ENCODE peak calls at places on chromosomes 12 and 14, in nine cellular contexts. N is hepatocyte, J is dorsolateral prefrontal cortex, A is colonic mucosa, W is fibroblast of the aortic adventitia, X is ascending aorta, O is nephron progenitor cell, M is GM12865, Y is lower lobe of right lung. G is an unnamed sample.

GRCh38 chr12:12899530-12900380 is 8.4 kb downstream of the GPRC5A start:
- DNase-seq in N (peak), J (no peak), A (no peak), W (peak), X (no peak), O (no peak), M (peak), Y (no peak), G (peak)

GRCh38 chr14:58557242-58557641 is 80.5 kb upstream of the DACT1 start:
- DNase-seq in N (no peak), J (no peak), A (no peak), W (no peak), X (no peak), O (no peak), M (no peak), Y (no peak), G (no peak)

GRCh38 chr12:73106296-73106695 is 834.1 kb downstream of the TRHDE start:
- DNase-seq in N (no peak), J (no peak), A (no peak), W (no peak), X (no peak), O (no peak), M (no peak), Y (no peak), G (no peak)

GRCh38 chr12:106841471-106842302 is 67.2 kb downstream of the RIC8B start:
- DNase-seq in N (peak), J (peak), A (peak), W (peak), X (no peak), O (peak), M (peak), Y (no peak), G (no peak)

GRCh38 chr14:86086962-86087361 is 557.0 kb downstream of the FLRT2 start:
- DNase-seq in N (no peak), J (no peak), A (no peak), W (no peak), X (no peak), O (no peak), M (no peak), Y (no peak), G (no peak)

GRCh38 chr12:51590347-51591019 is 550 bp upstream of the SCN8A start:
- DNase-seq in N (peak), J (no peak), A (peak), W (peak), X (no peak), O (peak), M (peak), Y (peak), G (no peak)

GRCh38 chr14:69350892-69351291 is 47.2 kb downstream of the ERH start:
- DNase-seq in N (no peak), J (no peak), A (no peak), W (no peak), X (no peak), O (no peak), M (no peak), Y (no peak), G (no peak)

GRCh38 chr12:94676922-94677321 is 26.6 kb upstream of the TMCC3 start:
- DNase-seq in N (no peak), J (no peak), A (no peak), W (no peak), X (no peak), O (no peak), M (no peak), Y (no peak), G (no peak)

GRCh38 chr12:94091624-94092023 is 56.8 kb upstream of the PLXNC1 start:
- DNase-seq in N (no peak), J (no peak), A (no peak), W (peak), X (no peak), O (no peak), M (no peak), Y (no peak), G (no peak)

GRCh38 chr14:61925043-61925442 is 162.8 kb downstream of the SNAPC1 start:
- DNase-seq in N (no peak), J (peak), A (no peak), W (no peak), X (no peak), O (no peak), M (peak), Y (no peak), G (no peak)

GRCh38 chr12:110316861-110317260 is 35.8 kb downstream of the ATP2A2 start:
- DNase-seq in N (no peak), J (no peak), A (no peak), W (peak), X (no peak), O (no peak), M (peak), Y (no peak), G (no peak)

GRCh38 chr12:91896725-91897515 is 248.7 kb downstream of the BTG1 start:
- DNase-seq in N (no peak), J (no peak), A (no peak), W (peak), X (peak), O (no peak), M (no peak), Y (no peak), G (no peak)

DNA sequence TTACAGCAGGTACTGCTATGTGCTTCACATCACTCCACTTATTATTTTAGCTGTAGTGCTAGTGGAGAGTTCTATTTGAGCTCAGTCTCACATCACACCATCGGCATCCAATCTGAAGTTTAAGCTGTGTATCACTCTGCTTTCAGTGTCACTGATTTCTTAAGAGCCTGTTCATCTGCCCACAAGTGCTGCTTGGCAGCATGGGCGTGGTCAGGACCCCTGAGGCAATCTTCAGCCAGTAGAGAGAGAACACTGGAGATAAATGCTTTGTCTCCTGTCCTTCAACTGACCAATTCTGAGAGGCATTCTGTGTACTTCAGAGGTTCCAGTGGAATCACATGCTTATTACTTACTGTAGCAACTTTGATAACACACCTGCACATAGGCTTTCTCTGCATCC is 728.8 kb downstream of the RPS29 start:
- DNase-seq in N (no peak), J (no peak), A (no peak), W (no peak), X (no peak), O (no peak), M (no peak), Y (no peak), G (no peak)
- TF ChIP-seq CTCF in N (no peak), J (no peak), A (no peak), W (no peak), X (no peak), O (no peak), M (no peak), Y (no peak), G (no peak)

GRCh38 chr12:26614217-26614616 is 218.8 kb downstream of the ITPR2 start:
- DNase-seq in N (peak), J (no peak), A (peak), W (peak), X (no peak), O (peak), M (peak), Y (no peak), G (no peak)
- TF ChIP-seq CTCF in N (peak), J (peak), A (peak), W (peak), X (no peak), O (peak), M (peak), Y (peak), G (peak)

DNA sequence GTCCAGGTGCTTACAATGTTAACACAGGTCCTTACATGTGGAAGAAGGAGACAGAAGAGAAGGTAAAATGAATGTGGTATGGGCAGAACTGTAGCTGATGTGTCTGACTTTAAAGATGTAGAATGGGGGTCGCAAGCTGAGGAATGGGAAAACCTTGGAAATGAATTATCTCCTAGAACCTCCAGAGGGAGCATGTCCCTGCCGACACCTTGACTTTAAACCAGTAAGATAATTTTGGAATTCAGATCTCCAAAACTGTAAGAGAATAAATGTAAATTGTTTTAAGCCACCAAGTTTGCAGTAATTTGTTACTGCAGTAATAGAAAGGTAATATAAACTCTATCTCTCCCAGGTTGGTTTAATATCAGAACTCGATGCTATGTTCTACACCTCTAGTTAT is 80.1 kb upstream of the ALG10 start:
- DNase-seq in N (no peak), J (no peak), A (no peak), W (no peak), X (no peak), O (no peak), M (no peak), Y (no peak), G (no peak)
- TF ChIP-seq CTCF in N (no peak), J (no peak), A (no peak), W (no peak), X (no peak), O (no peak), M (no peak), Y (no peak), G (no peak)

GRCh38 chr12:126493366-126494108 is 1428.3 kb downstream of the AACS start:
- DNase-seq in N (peak), J (no peak), A (no peak), W (peak), X (no peak), O (no peak), M (no peak), Y (no peak), G (no peak)

GRCh38 chr12:126483145-126484068 is 1418.2 kb downstream of the AACS start:
- DNase-seq in N (no peak), J (no peak), A (no peak), W (peak), X (no peak), O (no peak), M (no peak), Y (no peak), G (no peak)

GRCh38 chr12:126487581-126487980 is 1422.3 kb downstream of the AACS start:
- DNase-seq in N (no peak), J (no peak), A (no peak), W (no peak), X (no peak), O (no peak), M (no peak), Y (no peak), G (no peak)

GRCh38 chr12:126492181-126492580 is 1426.9 kb downstream of the AACS start:
- DNase-seq in N (no peak), J (no peak), A (no peak), W (peak), X (no peak), O (no peak), M (no peak), Y (no peak), G (no peak)

GRCh38 chr12:126488786-126489185 is 1423.6 kb downstream of the AACS start:
- DNase-seq in N (no peak), J (no peak), A (no peak), W (peak), X (no peak), O (no peak), M (no peak), Y (no peak), G (no peak)
- TF ChIP-seq CTCF in N (no peak), J (no peak), A (no peak), W (no peak), X (no peak), O (no peak), M (no peak), Y (no peak), G (no peak)

DNA sequence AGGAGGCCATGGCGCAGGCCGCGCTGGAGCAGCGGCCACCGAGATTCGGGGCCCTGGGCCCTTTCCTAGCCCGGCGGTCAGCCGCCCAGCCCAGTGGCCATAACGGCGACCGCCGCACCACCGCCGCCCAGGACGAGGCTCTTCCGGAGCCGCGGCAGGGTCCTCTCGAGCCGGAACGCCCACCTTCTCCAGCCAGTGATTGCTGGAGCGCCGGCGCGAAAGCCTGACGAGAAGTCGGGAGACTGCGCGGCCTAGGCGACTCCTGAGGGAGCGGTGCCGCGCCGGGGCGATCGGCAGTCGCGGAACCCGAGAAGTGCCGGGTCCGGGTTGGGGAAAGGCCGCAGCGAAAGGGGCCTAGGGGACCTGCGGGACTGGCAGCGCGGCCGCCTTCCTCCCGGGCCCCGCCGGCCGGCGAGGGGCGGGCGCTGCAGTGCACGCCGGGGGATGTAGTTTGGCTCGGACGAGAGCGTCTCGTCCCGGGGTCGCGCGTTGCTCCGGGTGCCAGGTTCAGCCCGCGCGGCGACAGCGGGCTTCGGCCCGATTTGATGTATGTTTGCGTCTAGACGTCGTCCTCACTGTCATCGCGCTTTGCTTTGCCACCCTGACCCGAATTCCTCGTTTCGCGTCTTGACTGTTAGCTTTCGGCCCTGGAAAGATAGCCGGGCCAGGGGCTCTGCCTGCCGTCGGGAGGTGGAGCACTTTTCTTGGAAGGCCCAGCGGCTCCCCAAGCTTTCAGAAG is at the start of gene VTI1B:
- DNase-seq in N (peak), J (peak), A (peak), W (peak), X (peak), O (peak), M (peak), Y (peak), G (no peak)
- TF ChIP-seq CTCF in N (peak), J (no peak), A (no peak), W (peak), X (no peak), O (no peak), M (no peak), Y (no peak), G (no peak)

DNA sequence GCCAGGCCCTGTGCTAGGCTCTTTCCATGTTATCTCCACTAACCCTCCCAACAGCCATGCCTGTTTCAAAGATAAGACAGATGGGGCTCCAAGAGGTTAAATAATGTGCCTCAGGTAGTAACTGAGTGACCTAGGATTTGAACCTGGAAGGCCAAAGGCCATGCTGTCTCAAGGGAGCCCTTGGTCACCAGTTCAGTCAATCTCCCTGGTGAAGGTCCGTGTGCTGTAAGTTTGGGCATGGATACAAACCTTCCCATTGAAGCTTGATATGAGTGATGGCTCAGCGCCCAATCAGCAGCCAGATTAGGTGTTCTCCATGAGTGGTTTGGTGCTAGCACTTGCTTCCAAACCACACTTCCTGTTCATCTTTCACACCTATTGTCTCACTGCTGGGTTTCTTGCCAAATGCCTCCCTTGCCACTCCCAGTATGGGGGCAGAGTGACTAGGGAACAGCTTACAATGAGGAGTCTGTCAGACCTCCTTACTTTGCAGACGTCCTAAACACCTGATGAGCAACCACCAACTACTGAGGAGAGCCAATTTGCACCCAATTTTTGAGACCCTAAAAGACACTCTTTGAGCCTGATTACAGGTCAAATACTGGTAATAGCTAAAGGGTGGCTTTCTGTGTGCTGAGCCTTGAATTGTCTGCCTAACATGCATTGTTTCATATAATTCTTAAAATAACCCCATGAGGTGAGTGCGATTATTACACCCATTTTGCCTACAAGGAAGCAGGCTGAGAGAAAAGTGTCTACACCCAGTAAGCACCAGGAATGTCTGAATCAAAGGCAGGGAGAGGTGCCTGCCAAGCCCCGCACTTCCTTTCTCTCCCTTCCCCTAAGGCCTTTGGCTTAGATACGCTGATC is 48.5 kb upstream of the FOS start:
- DNase-seq in N (peak), J (no peak), A (peak), W (peak), X (no peak), O (no peak), M (peak), Y (peak), G (peak)
- TF ChIP-seq CTCF in N (peak), J (no peak), A (peak), W (peak), X (no peak), O (no peak), M (peak), Y (no peak), G (no peak)

GRCh38 chr14:104075530-104076151 is 9.9 kb upstream of the ASPG start:
- DNase-seq in N (peak), J (no peak), A (no peak), W (no peak), X (no peak), O (no peak), M (no peak), Y (no peak), G (no peak)
- TF ChIP-seq CTCF in N (peak), J (peak), A (no peak), W (peak), X (no peak), O (peak), M (no peak), Y (peak), G (peak)

GRCh38 chr14:96747006-96747405 is 50.2 kb upstream of the VRK1 start:
- DNase-seq in N (no peak), J (no peak), A (no peak), W (no peak), X (no peak), O (no peak), M (no peak), Y (no peak), G (no peak)

GRCh38 chr14:96748371-96748770 is 48.8 kb upstream of the VRK1 start:
- DNase-seq in N (no peak), J (no peak), A (no peak), W (no peak), X (no peak), O (no peak), M (no peak), Y (no peak), G (no peak)

GRCh38 chr14:96745500-96746051 is 51.6 kb upstream of the VRK1 start:
- DNase-seq in N (no peak), J (no peak), A (no peak), W (no peak), X (no peak), O (no peak), M (no peak), Y (no peak), G (peak)

GRCh38 chr14:96746101-96746500 is 51.1 kb upstream of the VRK1 start:
- DNase-seq in N (no peak), J (no peak), A (no peak), W (no peak), X (no peak), O (no peak), M (no peak), Y (no peak), G (no peak)

DNA sequence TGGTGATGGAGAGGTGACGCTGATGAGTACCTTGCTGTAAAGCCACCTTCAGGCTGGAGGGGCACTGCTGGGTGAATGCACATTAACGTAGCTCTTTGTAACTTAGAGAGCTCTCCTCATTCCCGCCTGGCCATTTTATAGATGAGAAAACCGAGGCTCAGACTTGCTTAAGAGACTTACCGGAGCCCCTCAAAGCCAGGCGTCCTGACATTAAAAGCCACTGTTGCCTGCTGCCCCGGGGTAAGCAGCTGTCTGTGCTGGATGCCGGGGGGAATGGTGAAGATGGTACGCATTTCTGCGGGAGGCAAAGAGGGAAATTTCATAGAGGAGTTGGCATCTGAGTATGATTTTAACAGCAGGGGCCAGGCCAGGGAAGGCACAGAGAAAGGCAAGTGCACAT is 49.6 kb upstream of the VRK1 start:
- DNase-seq in N (no peak), J (no peak), A (no peak), W (no peak), X (no peak), O (no peak), M (no peak), Y (no peak), G (no peak)
- TF ChIP-seq CTCF in N (no peak), J (no peak), A (no peak), W (no peak), X (no peak), O (no peak), M (no peak), Y (no peak), G (no peak)

G was measured in keratinocyte.